ENCODE peak calls at places on chromosome 10, in four cellular contexts. S is transverse colon, D is left cardiac atrium, E is T follicular helper cell. M is an unnamed sample.

GRCh38 chr10:98886686-98887085 is 349.0 kb downstream of the HPSE2 start:
- DNase-seq in S (no peak), D (no peak), E (no peak), M (no peak)

GRCh38 chr10:50988792-50989191 is 85.5 kb upstream of the PRKG1 start:
- DNase-seq in S (no peak), D (no peak), E (no peak), M (no peak)

GRCh38 chr10:73983096-73984047 is 14.5 kb upstream of the VCL start:
- DNase-seq in S (no peak), D (no peak), E (no peak), M (no peak)

GRCh38 chr10:91049961-91050360 is 129.1 kb upstream of the ANKRD1 start:
- DNase-seq in S (no peak), D (no peak), E (no peak), M (no peak)

GRCh38 chr10:5545011-5545410 is 20.2 kb downstream of the CALML3 start:
- DNase-seq in S (peak; percentile 4), D (no peak), E (no peak), M (no peak)

GRCh38 chr10:5632430-5632829 is 34.0 kb downstream of the ASB13 start:
- DNase-seq in S (peak; percentile 74), D (no peak), E (no peak), M (no peak)

GRCh38 chr10:128530301-128530700 is 404.1 kb upstream of the MKI67 start:
- DNase-seq in S (no peak), D (no peak), E (no peak), M (no peak)

GRCh38 chr10:80157561-80157960 is 25.0 kb downstream of the PLAC9 start:
- DNase-seq in S (no peak), D (no peak), E (no peak), M (no peak)

GRCh38 chr10:122295423-122295947 is 24.4 kb downstream of the BTBD16 start:
- DNase-seq in S (no peak), D (no peak), E (no peak), M (no peak)

GRCh38 chr10:50310560-50311174 is 59.4 kb upstream of the ASAH2 start:
- DNase-seq in S (peak; percentile 18), D (no peak), E (no peak), M (no peak)

GRCh38 chr10:43000651-43001426 is 76.0 kb upstream of the RET start:
- DNase-seq in S (no peak), D (no peak), E (no peak), M (no peak)

GRCh38 chr10:74882831-74883230 is 56.4 kb downstream of the KAT6B start:
- DNase-seq in S (no peak), D (no peak), E (no peak), M (no peak)

GRCh38 chr10:102151774-102152544 is at the start of gene NOLC1:
- DNase-seq in S (peak; percentile 100), D (peak; percentile 99), E (peak; percentile 100), M (peak; percentile 100)

GRCh38 chr10:12418725-12419278 is 69.5 kb downstream of the CAMK1D start:
- DNase-seq in S (no peak), D (no peak), E (no peak), M (no peak)

GRCh38 chr10:91681361-91682276 is 48.7 kb upstream of the PPP1R3C start:
- DNase-seq in S (no peak), D (peak; percentile 68), E (no peak), M (no peak)

GRCh38 chr10:71801357-71801756 is 28.0 kb upstream of the VSIR start:
- DNase-seq in S (no peak), D (peak; percentile 4), E (no peak), M (no peak)

GRCh38 chr10:17358461-17358860 is 95.9 kb downstream of the ST8SIA6 start:
- DNase-seq in S (no peak), D (no peak), E (no peak), M (no peak)

GRCh38 chr10:71266147-71266917 is 52.7 kb upstream of the SLC29A3 start:
- DNase-seq in S (peak; percentile 61), D (peak; percentile 60), E (no peak), M (no peak)

GRCh38 chr10:113454341-113455061 is 98.4 kb upstream of the HABP2 start:
- DNase-seq in S (peak; percentile 46), D (peak; percentile 40), E (no peak), M (no peak)

GRCh38 chr10:8211631-8212030 is 157.1 kb downstream of the GATA3 start:
- DNase-seq in S (no peak), D (no peak), E (no peak), M (no peak)

GRCh38 chr10:78972160-78972946 is 96.4 kb upstream of the ZMIZ1 start:
- DNase-seq in S (peak; percentile 59), D (peak; percentile 88), E (no peak), M (no peak)

GRCh38 chr10:92183199-92183598 is 107.7 kb downstream of the CPEB3 start:
- DNase-seq in S (no peak), D (no peak), E (no peak), M (no peak)

GRCh38 chr10:35707642-35708425 is 65.7 kb upstream of the FZD8 start:
- DNase-seq in S (no peak), D (no peak), E (no peak), M (no peak)

GRCh38 chr10:279655-280054 is 144.4 kb downstream of the ZMYND11 start:
- DNase-seq in S (no peak), D (no peak), E (no peak), M (no peak)

GRCh38 chr10:13859979-13860619 is 273.3 kb downstream of the PRPF18 start:
- DNase-seq in S (no peak), D (no peak), E (no peak), M (no peak)

GRCh38 chr10:71429929-71430328 is 33.2 kb downstream of the CDH23 start:
- DNase-seq in S (no peak), D (no peak), E (no peak), M (no peak)

GRCh38 chr10:91077549-91078017 is 142.9 kb upstream of the PCGF5 start:
- DNase-seq in S (peak; percentile 83), D (peak; percentile 81), E (no peak), M (no peak)

GRCh38 chr10:95809370-95810197 is 53.6 kb downstream of the ENTPD1 start:
- DNase-seq in S (no peak), D (no peak), E (no peak), M (no peak)

GRCh38 chr10:131907679-131908078 is 6.9 kb downstream of the PPP2R2D start:
- DNase-seq in S (no peak), D (peak; percentile 0), E (no peak), M (no peak)

GRCh38 chr10:114271779-114272167 is 32.7 kb downstream of the VWA2 start:
- DNase-seq in S (no peak), D (peak; percentile 49), E (no peak), M (no peak)

GRCh38 chr10:114010316-114010715 is 33.4 kb upstream of the ADRB1 start:
- DNase-seq in S (no peak), D (no peak), E (no peak), M (no peak)

GRCh38 chr10:93799309-93799708 is 41.6 kb downstream of the LGI1 start:
- DNase-seq in S (no peak), D (no peak), E (no peak), M (no peak)

GRCh38 chr10:91367127-91367531 is 43.0 kb upstream of the HECTD2 start:
- DNase-seq in S (no peak), D (no peak), E (no peak), M (no peak)

GRCh38 chr10:43707755-43708154 is 59.1 kb upstream of the ZNF32 start:
- DNase-seq in S (no peak), D (peak; percentile 48), E (no peak), M (no peak)

GRCh38 chr10:73979428-73980407 is 18.2 kb upstream of the VCL start:
- DNase-seq in S (no peak), D (no peak), E (no peak), M (no peak)

GRCh38 chr10:69791812-69792211 is 9.9 kb upstream of the COL13A1 start:
- DNase-seq in S (no peak), D (no peak), E (no peak), M (no peak)

GRCh38 chr10:21053953-21054352 is 156.8 kb upstream of the NEBL start:
- DNase-seq in S (no peak), D (no peak), E (no peak), M (no peak)

GRCh38 chr10:103276941-103277712 is at the start of gene INA:
- DNase-seq in S (no peak), D (no peak), E (no peak), M (no peak)

GRCh38 chr10:10532274-10532673 is 485.4 kb upstream of the CELF2 start:
- DNase-seq in S (no peak), D (no peak), E (no peak), M (no peak)

GRCh38 chr10:118698421-118698820 is 56.3 kb downstream of the CACUL1 start:
- DNase-seq in S (peak; percentile 13), D (peak; percentile 50), E (peak; percentile 74), M (peak; percentile 78)